ENCODE peak calls at places on chromosomes 6 and 20, in six cellular contexts. C, L, T, S, V and R are unnamed samples.

GRCh38 chr6:39839445-39839844 is 47.3 kb downstream of the DAAM2 start:
- DNase-seq in S (no peak), L (no peak), C (no peak), V (no peak), T (no peak), R (no peak)

GRCh38 chr6:73421534-73421933 is 26.9 kb downstream of the DDX43 start:
- DNase-seq in S (no peak), L (no peak), V (no peak), C (no peak), T (no peak), R (no peak)

GRCh38 chr6:27188206-27188884 is 59.2 kb upstream of the PRSS16 start:
- DNase-seq in T (peak; percentile 81), C (peak; percentile 71), V (peak; percentile 74), L (peak; percentile 50), S (no peak), R (peak; percentile 48)

GRCh38 chr6:4371207-4371921 is 236.0 kb upstream of the ECI2 start:
- DNase-seq in S (no peak), C (peak; percentile 73), T (peak; percentile 40), L (no peak), V (peak; percentile 57), R (no peak)

GRCh38 chr6:44071670-44072451 is 55.4 kb downstream of the MRPL14 start:
- DNase-seq in C (peak; percentile 83), L (peak; percentile 74), T (peak; percentile 91), S (no peak), V (peak; percentile 96), R (no peak)

GRCh38 chr20:43767686-43768474 is 41.1 kb upstream of the GTSF1L start:
- DNase-seq in V (peak; percentile 64), S (no peak), L (no peak), C (peak; percentile 77), T (no peak), R (no peak)

GRCh38 chr6:14454467-14454763 is 336.8 kb downstream of the CD83 start:
- DNase-seq in S (no peak), C (no peak), T (no peak), V (no peak), L (no peak), R (no peak)

GRCh38 chr6:52394251-52394666 is 25.9 kb upstream of the EFHC1 start:
- DNase-seq in V (no peak), T (no peak), S (no peak), C (no peak), L (no peak), R (no peak)

GRCh38 chr20:46458891-46459750 is 52.7 kb upstream of the ELMO2 start:
- DNase-seq in T (no peak), L (no peak), V (no peak), S (peak; percentile 84), C (peak; percentile 26), R (peak; percentile 50)

GRCh38 chr6:85298553-85298952 is 151.3 kb upstream of the NT5E start:
- DNase-seq in C (no peak), L (no peak), S (no peak), T (no peak), V (no peak), R (no peak)

GRCh38 chr20:835220-836045 is 1.9 kb downstream of the FAM110A start:
- DNase-seq in C (no peak), T (no peak), V (peak; percentile 68), S (no peak), L (no peak), R (peak; percentile 94)

GRCh38 chr6:116764557-116764960 is 960 bp downstream of the FAM162B start:
- DNase-seq in T (no peak), C (no peak), L (no peak), V (no peak), S (no peak), R (no peak)

GRCh38 chr6:77620290-77620882 is 32.5 kb upstream of the MEI4 start:
- DNase-seq in S (no peak), C (no peak), V (peak; percentile 2), L (no peak), T (no peak), R (no peak)

GRCh38 chr6:21914121-21914973 is 320.8 kb downstream of the SOX4 start:
- DNase-seq in L (no peak), C (no peak), V (peak; percentile 14), T (no peak), S (no peak), R (peak; percentile 72)

GRCh38 chr6:106056060-106056737 is 29.9 kb upstream of the PRDM1 start:
- DNase-seq in L (no peak), C (no peak), S (no peak), V (no peak), T (no peak), R (no peak)

GRCh38 chr20:62624325-62624690 is 18.0 kb upstream of the SLCO4A1 start:
- DNase-seq in T (no peak), L (no peak), S (no peak), C (no peak), V (no peak), R (no peak)